ENCODE peak calls at places on chromosomes 12 and 14, in five cellular contexts. O, M, B, S and E are unnamed samples.

GRCh38 chr12:46372131-46372851 is at the start of gene SLC38A2:
- DNase-seq in O (peak; percentile 99), M (peak; percentile 99), B (peak; percentile 99), S (peak; percentile 88), E (peak; percentile 97)

GRCh38 chr12:1127021-1127420 is 136.0 kb downstream of the ERC1 start:
- DNase-seq in O (no peak), M (no peak), B (no peak), S (no peak), E (no peak)

GRCh38 chr14:55446833-55447232 is 6.4 kb upstream of the TBPL2 start:
- DNase-seq in O (no peak), M (no peak), B (no peak), S (no peak), E (no peak)

GRCh38 chr12:62332598-62332997 is 72.4 kb downstream of the USP15 start:
- DNase-seq in O (no peak), M (no peak), B (no peak), S (no peak), E (no peak)

GRCh38 chr14:22303589-22304195 is 285.3 kb downstream of the DAD1 start:
- DNase-seq in O (no peak), M (no peak), B (no peak), S (no peak), E (no peak)

GRCh38 chr12:121794532-121795028 is 1.1 kb upstream of the RHOF start:
- DNase-seq in O (peak; percentile 49), M (peak; percentile 69), B (peak; percentile 77), S (no peak), E (no peak)

GRCh38 chr12:114167431-114167830 is 201.3 kb upstream of the RBM19 start:
- DNase-seq in O (no peak), M (no peak), B (no peak), S (no peak), E (no peak)

GRCh38 chr14:86532219-86532618 is 1002.3 kb downstream of the FLRT2 start:
- DNase-seq in O (no peak), M (no peak), B (no peak), S (no peak), E (no peak)

GRCh38 chr14:22791302-22791701 is 23.9 kb downstream of the SLC7A7 start:
- DNase-seq in O (no peak), M (no peak), B (no peak), S (no peak), E (no peak)

GRCh38 chr14:104913413-104913812 is 11.3 kb upstream of the PLD4 start:
- DNase-seq in O (no peak), M (no peak), B (no peak), S (no peak), E (no peak)

GRCh38 chr12:91332305-91332704 is 149.7 kb upstream of the DCN start:
- DNase-seq in O (no peak), M (no peak), B (no peak), S (no peak), E (no peak)

GRCh38 chr12:55974308-55974724 is 438 bp downstream of the RAB5B start:
- DNase-seq in O (no peak), M (no peak), B (no peak), S (no peak), E (peak; percentile 57)

GRCh38 chr12:11881835-11882234 is 188.9 kb upstream of the BCL2L14 start:
- DNase-seq in O (no peak), M (no peak), B (no peak), S (no peak), E (no peak)

GRCh38 chr12:132700212-132700913 is 10.3 kb upstream of the PGAM5 start:
- DNase-seq in O (no peak), M (no peak), B (no peak), S (no peak), E (no peak)

GRCh38 chr12:96241484-96242256 is 47.5 kb downstream of the ELK3 start:
- DNase-seq in O (no peak), M (peak; percentile 14), B (no peak), S (no peak), E (no peak)

GRCh38 chr12:101351682-101352081 is 55.9 kb downstream of the ARL1 start:
- DNase-seq in O (no peak), M (no peak), B (no peak), S (no peak), E (no peak)

DNA sequence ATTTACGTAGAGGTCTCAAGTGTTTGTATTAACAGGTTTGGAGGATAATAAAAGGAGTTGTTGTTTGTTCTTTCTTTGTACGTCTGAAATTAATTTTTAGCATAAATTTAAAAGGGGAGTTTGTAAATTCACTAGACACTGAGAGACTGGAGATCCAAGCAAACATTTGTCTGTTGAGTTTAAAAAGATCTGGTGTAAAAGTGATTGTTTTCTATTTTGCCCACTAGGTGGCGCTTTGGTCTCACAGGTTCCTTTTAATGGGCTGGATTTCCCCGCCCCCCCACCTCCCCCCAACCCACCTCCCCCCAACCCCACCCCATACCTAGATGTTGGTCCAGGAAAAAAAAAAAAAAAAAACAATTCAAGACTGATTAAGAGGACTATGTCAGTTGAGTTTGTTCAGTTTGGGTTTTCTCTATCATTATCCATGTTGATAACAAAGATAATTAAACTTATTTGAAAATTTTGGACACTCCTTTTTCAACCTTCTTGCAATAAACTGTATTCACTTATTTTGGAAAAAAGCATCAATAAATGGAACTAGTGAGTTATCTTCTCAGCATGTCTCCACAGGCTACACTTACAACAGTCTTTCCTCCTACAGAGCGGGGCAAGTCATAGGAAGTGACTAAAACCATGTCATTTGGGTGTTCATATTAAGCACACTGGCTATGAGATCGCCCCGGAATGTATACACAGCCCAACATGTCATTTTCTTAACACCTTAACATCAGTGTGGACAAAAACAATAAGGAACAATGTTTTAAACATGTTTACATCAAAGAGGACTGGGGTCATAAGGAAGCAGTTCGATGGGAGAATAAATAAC is 841.1 kb downstream of the NRXN3 start:
- DNase-seq in O (no peak), M (peak; percentile 40), B (no peak), S (no peak), E (no peak)
- H3K27ac ChIP-seq in O (no peak overlapping the region), M (no peak overlapping the region), B (no peak overlapping the region), S (no peak overlapping the region), E (no peak overlapping the region)

GRCh38 chr12:131438874-131439273 is 272.0 kb upstream of the SFSWAP start:
- DNase-seq in O (no peak), M (no peak), B (no peak), S (no peak), E (no peak)
- H3K27ac ChIP-seq in O (no peak overlapping the region), M (no peak overlapping the region), B (no peak overlapping the region), S (no peak overlapping the region), E (no peak overlapping the region)

GRCh38 chr12:19304149-19304780 is 135.0 kb upstream of the AEBP2 start:
- DNase-seq in O (no peak), M (no peak), B (no peak), S (no peak), E (no peak)
- H3K27ac ChIP-seq in O (no peak overlapping the region), M (no peak overlapping the region), B (no peak overlapping the region), S (no peak overlapping the region), E (no peak overlapping the region)

DNA sequence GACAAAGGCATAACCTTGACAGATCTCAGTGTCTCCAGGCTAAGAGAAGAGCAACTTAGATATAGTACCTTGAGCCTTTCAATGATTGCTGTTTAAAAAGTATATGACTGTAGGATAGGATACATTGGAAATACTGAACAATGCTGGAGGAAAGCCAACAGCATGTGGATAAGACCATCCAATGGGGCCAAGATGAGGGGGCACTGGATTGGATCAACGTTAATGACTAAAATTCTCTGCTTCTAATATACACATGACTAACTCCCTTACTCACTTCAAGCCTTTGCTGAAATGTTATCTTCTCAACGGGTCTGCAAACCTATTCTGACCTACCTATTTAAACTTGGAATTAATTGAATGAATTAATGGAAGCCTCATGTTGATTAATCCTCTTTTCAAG is 354.9 kb downstream of the RAD51B start:
- DNase-seq in O (no peak), M (no peak), B (no peak), S (no peak), E (no peak)
- H3K27ac ChIP-seq in O (no peak overlapping the region), M (no peak overlapping the region), B (no peak overlapping the region), S (no peak overlapping the region), E (no peak overlapping the region)

GRCh38 chr12:16345105-16345504 is 2.3 kb upstream of the MGST1 start:
- DNase-seq in O (no peak), M (no peak), B (no peak), S (no peak), E (no peak)

GRCh38 chr12:16349132-16349463 is 1.7 kb downstream of the MGST1 start:
- DNase-seq in O (no peak), M (no peak), B (no peak), S (no peak), E (peak; percentile 70)

GRCh38 chr12:16348435-16349131 is 1.1 kb downstream of the MGST1 start:
- DNase-seq in O (no peak), M (no peak), B (no peak), S (no peak), E (no peak)

GRCh38 chr12:16346931-16347330 is 514 bp upstream of the MGST1 start:
- DNase-seq in O (no peak), M (no peak), B (no peak), S (no peak), E (no peak)

GRCh38 chr12:16347391-16348298 is at the start of gene MGST1:
- DNase-seq in O (peak; percentile 52), M (no peak), B (no peak), S (no peak), E (peak; percentile 13)
- H3K27ac ChIP-seq in O (no peak within 1 kb of the TSS), M (peak within 1 kb of the TSS; percentile 42), B (no peak within 1 kb of the TSS), S (peak within 1 kb of the TSS; percentile 90), E (peak within 1 kb of the TSS; percentile 61)

GRCh38 chr14:31968912-31969311 is 108.2 kb upstream of the ARHGAP5 start:
- DNase-seq in O (no peak), M (no peak), B (no peak), S (no peak), E (no peak)

GRCh38 chr14:31965735-31966598 is 111.1 kb upstream of the ARHGAP5 start:
- DNase-seq in O (no peak), M (no peak), B (peak; percentile 53), S (no peak), E (no peak)

GRCh38 chr14:31967669-31967975 is 109.5 kb upstream of the ARHGAP5 start:
- DNase-seq in O (no peak), M (no peak), B (no peak), S (no peak), E (no peak)

GRCh38 chr14:31968107-31968810 is 108.8 kb upstream of the ARHGAP5 start:
- DNase-seq in O (no peak), M (no peak), B (no peak), S (no peak), E (no peak)

GRCh38 chr14:31966896-31967668 is 110.0 kb upstream of the ARHGAP5 start:
- DNase-seq in O (no peak), M (peak; percentile 20), B (no peak), S (no peak), E (no peak)
- H3K27ac ChIP-seq in O (no peak overlapping the region), M (no peak overlapping the region), B (peak overlapping the region; percentile 25), S (peak overlapping the region; percentile 66), E (no peak overlapping the region)

GRCh38 chr14:77125275-77126073 is 16.1 kb downstream of the ZDHHC22 start:
- DNase-seq in O (no peak), M (no peak), B (no peak), S (no peak), E (no peak)

GRCh38 chr14:77126074-77126325 is 15.6 kb downstream of the ZDHHC22 start:
- DNase-seq in O (no peak), M (no peak), B (no peak), S (no peak), E (no peak)

GRCh38 chr14:77126461-77126990 is 15.1 kb downstream of the ZDHHC22 start:
- DNase-seq in O (no peak), M (peak; percentile 76), B (no peak), S (no peak), E (no peak)

GRCh38 chr14:77123381-77124344 is 17.9 kb downstream of the ZDHHC22 start:
- DNase-seq in O (no peak), M (peak; percentile 91), B (no peak), S (peak; percentile 8), E (peak; percentile 54)

GRCh38 chr14:77124345-77125274 is 17.0 kb downstream of the ZDHHC22 start:
- DNase-seq in O (peak; percentile 83), M (peak; percentile 64), B (peak; percentile 71), S (no peak), E (no peak)
- H3K27ac ChIP-seq in O (peak overlapping the region; percentile 90), M (peak overlapping the region; percentile 58), B (no peak overlapping the region), S (peak overlapping the region; percentile 69), E (peak overlapping the region; percentile 99)